ENCODE peak calls at places on chromosomes 2 and 18, in nine cellular contexts. T is activated gamma-delta T cell treated with anti-CD3 and anti-CD28 coated beads, Interleukin-2, amount 50 U/mL, for 16 hours; H is stimulated activated CD8-positive, alpha-beta memory T cell treated with anti-CD3 and anti-CD28 coated beads, Interleukin-7, amount 100 ng/mL, for 24 hours; Z is activated naive CD4-positive, alpha-beta T cell treated with anti-CD3 and anti-CD28 coated beads, Interleukin-2, amount 50 U/mL, for 16 hours; O is endodermal cell; P is H7; W is adrenal gland; D is type B pancreatic cell; I is CMK. E is an unnamed sample.

GRCh38 chr2:105397025-105397722 is 1.7 kb downstream of the FHL2 start:
- DNase-seq in T (no peak), H (no peak), Z (no peak), O (no peak), P (no peak), W (no peak), D (no peak), I (no peak), E (no peak)

GRCh38 chr18:37421349-37422080 is 144.1 kb downstream of the CELF4 start:
- DNase-seq in T (no peak), H (no peak), Z (no peak), O (no peak), P (no peak), W (peak), D (no peak), I (no peak), E (no peak)

GRCh38 chr2:230512955-230513748 is 97.2 kb downstream of the SP100 start:
- DNase-seq in T (no peak), H (no peak), Z (no peak), O (no peak), P (no peak), W (no peak), D (no peak), I (no peak), E (no peak)

GRCh38 chr2:151238527-151239487 is 22.9 kb downstream of the RBM43 start:
- DNase-seq in T (no peak), H (no peak), Z (peak), O (peak), P (peak), W (peak), D (no peak), I (no peak), E (no peak)

GRCh38 chr18:57150828-57151227 is 3.9 kb downstream of the BOD1L2 start:
- DNase-seq in T (no peak), H (no peak), Z (no peak), O (peak), P (peak), W (no peak), D (no peak), I (no peak), E (no peak)

GRCh38 chr2:38464971-38465788 is 88.1 kb upstream of the ATL2 start:
- DNase-seq in T (no peak), H (no peak), Z (no peak), O (peak), P (no peak), W (no peak), D (no peak), I (no peak), E (no peak)

GRCh38 chr2:26922638-26923466 is 47.6 kb upstream of the MAPRE3 start:
- DNase-seq in T (no peak), H (peak), Z (peak), O (peak), P (peak), W (peak), D (no peak), I (peak), E (peak)

GRCh38 chr2:138948070-138948539 is 167.9 kb upstream of the NXPH2 start:
- DNase-seq in T (no peak), H (no peak), Z (no peak), O (no peak), P (no peak), W (peak), D (no peak), I (no peak), E (no peak)

GRCh38 chr18:3493501-3494244 is 43.7 kb downstream of the TGIF1 start:
- DNase-seq in T (no peak), H (no peak), Z (no peak), O (no peak), P (peak), W (no peak), D (no peak), I (no peak), E (no peak)

GRCh38 chr2:21131861-21132260 is 8.1 kb downstream of the TDRD15 start:
- DNase-seq in T (no peak), H (no peak), Z (no peak), O (no peak), P (no peak), W (no peak), D (no peak), I (no peak), E (no peak)

GRCh38 chr2:109125595-109126500 is 3.2 kb upstream of the SH3RF3 start:
- DNase-seq in T (no peak), H (no peak), Z (no peak), O (no peak), P (no peak), W (no peak), D (no peak), I (no peak), E (no peak)

GRCh38 chr18:75070625-75071483 is 138.1 kb downstream of the PTGR3 start:
- DNase-seq in T (peak), H (peak), Z (peak), O (peak), P (no peak), W (peak), D (no peak), I (no peak), E (peak)

GRCh38 chr2:152481881-152482280 is 146.9 kb downstream of the FMNL2 start:
- DNase-seq in T (no peak), H (no peak), Z (no peak), O (no peak), P (no peak), W (no peak), D (no peak), I (no peak), E (no peak)

GRCh38 chr18:59374112-59374511 is 15.0 kb upstream of the LMAN1 start:
- DNase-seq in T (no peak), H (no peak), Z (no peak), O (no peak), P (no peak), W (no peak), D (no peak), I (no peak), E (no peak)

GRCh38 chr18:12287684-12288405 is 20.2 kb upstream of the TUBB6 start:
- DNase-seq in T (no peak), H (no peak), Z (no peak), O (peak), P (peak), W (peak), D (no peak), I (no peak), E (no peak)

GRCh38 chr2:50957880-50958279 is 74.1 kb downstream of the NRXN1 start:
- DNase-seq in T (no peak), H (no peak), Z (no peak), O (no peak), P (no peak), W (no peak), D (no peak), I (no peak), E (no peak)

GRCh38 chr2:45274190-45274926 is 265.1 kb upstream of the SIX2 start:
- DNase-seq in T (no peak), H (no peak), Z (no peak), O (no peak), P (peak), W (no peak), D (no peak), I (no peak), E (no peak)

GRCh38 chr2:46297546-46298271 is 502 bp downstream of the EPAS1 start:
- DNase-seq in T (peak), H (no peak), Z (peak), O (peak), P (peak), W (peak), D (peak), I (no peak), E (peak)

GRCh38 chr2:72932805-72933204 is 15.5 kb downstream of the EMX1 start:
- DNase-seq in T (no peak), H (no peak), Z (no peak), O (no peak), P (no peak), W (no peak), D (no peak), I (no peak), E (no peak)

GRCh38 chr2:118835739-118836410 is 11.6 kb downstream of the EN1 start:
- DNase-seq in T (no peak), H (no peak), Z (no peak), O (peak), P (peak), W (no peak), D (peak), I (no peak), E (no peak)